ENCODE peak calls at places on chromosomes 13 and 19, in ten cellular contexts. F is astrocyte; D is activated CD4-positive, alpha-beta T cell treated with anti-CD3 and anti-CD28 coated beads for 1 hour; T is Right ventricle myocardium inferior; Z is AG10803; Y is smooth muscle cell of the brain vasculature; G is cardiac muscle cell; R is posterior vena cava; Q is T-cell; E is HEK293T. X is an unnamed sample.

GRCh38 chr13:114099191-114099590 is 33.2 kb downstream of the RASA3 start:
- DNase-seq in Q (no peak), R (peak), T (peak), Y (no peak), E (peak), D (no peak), F (peak), G (peak), Z (peak), X (peak)

GRCh38 chr13:47256618-47257017 is 359.8 kb upstream of the HTR2A start:
- DNase-seq in R (no peak), F (peak), G (no peak), E (no peak), Y (no peak), D (no peak), Z (peak), Q (no peak), T (no peak), X (peak)

GRCh38 chr19:46394398-46394797 is 19.0 kb downstream of the CCDC8 start:
- DNase-seq in R (no peak), G (no peak), D (no peak), T (peak), Y (no peak), F (peak), Q (no peak), Z (no peak), E (no peak), X (no peak)

GRCh38 chr19:29364224-29364726 is 151.3 kb upstream of the UQCRFS1 start:
- DNase-seq in D (no peak), F (no peak), Q (no peak), R (no peak), Y (no peak), T (no peak), Z (no peak), G (no peak), E (peak), X (no peak)

GRCh38 chr13:40031031-40031430 is 375.6 kb downstream of the COG6 start:
- DNase-seq in Q (no peak), Y (no peak), R (no peak), Z (peak), G (no peak), T (no peak), E (no peak), D (no peak), F (peak), X (peak)

GRCh38 chr13:80921971-80922370 is 581.0 kb upstream of the SPRY2 start:
- DNase-seq in Y (no peak), F (no peak), T (no peak), D (no peak), G (no peak), Q (no peak), Z (no peak), E (no peak), R (no peak), X (no peak)

GRCh38 chr13:46756977-46757376 is 40.0 kb downstream of the ESD start:
- DNase-seq in R (no peak), D (no peak), T (no peak), F (no peak), Z (peak), E (no peak), G (no peak), Y (peak), Q (no peak), X (no peak)

GRCh38 chr13:36251528-36251927 is 37.2 kb upstream of the SOHLH2 start:
- DNase-seq in F (no peak), G (no peak), Y (no peak), R (no peak), D (no peak), T (no peak), E (no peak), Q (no peak), Z (no peak), X (no peak)

GRCh38 chr19:17052439-17052838 is 22.8 kb downstream of the HAUS8 start:
- DNase-seq in Q (no peak), E (peak), T (no peak), D (no peak), Z (peak), G (peak), R (no peak), F (peak), Y (no peak), X (no peak)

GRCh38 chr13:80084086-80084676 is 256.7 kb downstream of the SPRY2 start:
- DNase-seq in Q (no peak), E (peak), G (no peak), F (peak), D (no peak), Y (no peak), Z (peak), R (no peak), T (no peak), X (peak)

GRCh38 chr19:33678796-33679195 is 57.0 kb downstream of the CHST8 start:
- DNase-seq in R (peak), D (no peak), E (no peak), Z (no peak), G (no peak), F (no peak), T (peak), Y (no peak), Q (no peak), X (no peak)

GRCh38 chr13:100584901-100585300 is 3.7 kb downstream of the GGACT start:
- DNase-seq in Y (no peak), F (peak), Q (no peak), Z (no peak), R (no peak), E (no peak), D (no peak), T (no peak), G (no peak), X (no peak)

GRCh38 chr13:92260363-92260762 is 861.9 kb downstream of the GPC5 start:
- DNase-seq in T (no peak), Y (no peak), G (no peak), F (no peak), D (no peak), E (no peak), Q (no peak), R (no peak), Z (no peak), X (no peak)

GRCh38 chr19:33110201-33110910 is 21.6 kb upstream of the WDR88 start:
- DNase-seq in Q (no peak), G (no peak), Y (no peak), T (no peak), E (no peak), F (peak), Z (no peak), R (no peak), D (no peak), X (no peak)

GRCh38 chr13:93982189-93982918 is 497.1 kb downstream of the DCT start:
- DNase-seq in Z (no peak), Y (no peak), Q (no peak), R (no peak), T (no peak), F (no peak), E (no peak), G (no peak), D (no peak), X (no peak)

GRCh38 chr19:37513397-37513796 is 6.7 kb downstream of the ZNF793 start:
- DNase-seq in R (no peak), Q (no peak), G (no peak), D (no peak), T (no peak), Y (no peak), F (no peak), Z (no peak), E (no peak), X (no peak)

GRCh38 chr13:36476661-36477060 is 44.4 kb downstream of the CCNA1 start:
- DNase-seq in G (no peak), Y (no peak), D (no peak), R (no peak), E (no peak), T (no peak), Q (no peak), Z (no peak), F (peak), X (no peak)

GRCh38 chr19:6065685-6066365 is 44.5 kb downstream of the RFX2 start:
- DNase-seq in D (peak), Q (peak), G (no peak), Z (peak), E (no peak), R (peak), Y (no peak), T (peak), F (peak), X (no peak)